ENCODE peak calls at places on chromosomes 2 and 18, in nine cellular contexts. One of them, this sample, is unnamed.

GRCh38 chr2:163856941-163857340 is 121.1 kb upstream of the FIGN start:
- DNase-seq in body of pancreas: no peak
- DNase-seq in hepatocyte: no peak
- DNase-seq in right cardiac atrium: no peak
- DNase-seq in HFFc6: no peak
- DNase-seq in NCI-H2171: no peak
- DNase-seq in frontal cortex: no peak
- DNase-seq in H7: no peak
- DNase-seq in nucleus accumbens: no peak
- DNase-seq in this sample: peak

GRCh38 chr2:182852787-182853186 is 13.7 kb downstream of the FRZB start:
- DNase-seq in NCI-H2171: no peak
- DNase-seq in nucleus accumbens: no peak
- DNase-seq in right cardiac atrium: no peak
- DNase-seq in frontal cortex: no peak
- DNase-seq in body of pancreas: no peak
- DNase-seq in hepatocyte: no peak
- DNase-seq in H7: no peak
- DNase-seq in HFFc6: no peak
- DNase-seq in this sample: no peak

GRCh38 chr2:9654429-9655100 is 23.8 kb upstream of the YWHAQ start:
- DNase-seq in right cardiac atrium: no peak
- DNase-seq in HFFc6: no peak
- DNase-seq in H7: no peak
- DNase-seq in hepatocyte: no peak
- DNase-seq in frontal cortex: no peak
- DNase-seq in body of pancreas: no peak
- DNase-seq in nucleus accumbens: no peak
- DNase-seq in NCI-H2171: no peak
- DNase-seq in this sample: no peak

GRCh38 chr2:3280683-3281520 is 96.7 kb downstream of the EIPR1 start:
- DNase-seq in H7: peak
- DNase-seq in right cardiac atrium: no peak
- DNase-seq in nucleus accumbens: no peak
- DNase-seq in hepatocyte: no peak
- DNase-seq in body of pancreas: no peak
- DNase-seq in NCI-H2171: no peak
- DNase-seq in frontal cortex: no peak
- DNase-seq in HFFc6: no peak
- DNase-seq in this sample: no peak

GRCh38 chr18:58288922-58289797 is 245.1 kb downstream of the NEDD4L start:
- DNase-seq in NCI-H2171: peak
- DNase-seq in body of pancreas: no peak
- DNase-seq in H7: peak
- DNase-seq in right cardiac atrium: no peak
- DNase-seq in nucleus accumbens: no peak
- DNase-seq in frontal cortex: no peak
- DNase-seq in HFFc6: peak
- DNase-seq in hepatocyte: peak
- DNase-seq in this sample: peak

GRCh38 chr2:179561702-179562101 is 297.1 kb upstream of the SESTD1 start:
- DNase-seq in right cardiac atrium: no peak
- DNase-seq in NCI-H2171: peak
- DNase-seq in frontal cortex: no peak
- DNase-seq in body of pancreas: no peak
- DNase-seq in HFFc6: no peak
- DNase-seq in H7: no peak
- DNase-seq in hepatocyte: no peak
- DNase-seq in nucleus accumbens: no peak
- DNase-seq in this sample: no peak

GRCh38 chr2:219482674-219483405 is 15.9 kb upstream of the GMPPA start:
- DNase-seq in HFFc6: no peak
- DNase-seq in hepatocyte: no peak
- DNase-seq in H7: no peak
- DNase-seq in right cardiac atrium: no peak
- DNase-seq in frontal cortex: no peak
- DNase-seq in body of pancreas: no peak
- DNase-seq in NCI-H2171: no peak
- DNase-seq in nucleus accumbens: no peak
- DNase-seq in this sample: no peak

GRCh38 chr2:39664478-39664877 is 1.2 kb upstream of the TMEM178A start:
- DNase-seq in HFFc6: no peak
- DNase-seq in frontal cortex: no peak
- DNase-seq in body of pancreas: no peak
- DNase-seq in NCI-H2171: no peak
- DNase-seq in nucleus accumbens: no peak
- DNase-seq in H7: no peak
- DNase-seq in right cardiac atrium: no peak
- DNase-seq in hepatocyte: no peak
- DNase-seq in this sample: no peak

GRCh38 chr2:202965810-202966454 is 48.7 kb upstream of the NBEAL1 start:
- DNase-seq in frontal cortex: no peak
- DNase-seq in nucleus accumbens: no peak
- DNase-seq in NCI-H2171: no peak
- DNase-seq in hepatocyte: peak
- DNase-seq in right cardiac atrium: no peak
- DNase-seq in H7: peak
- DNase-seq in body of pancreas: no peak
- DNase-seq in HFFc6: no peak
- DNase-seq in this sample: peak

GRCh38 chr2:8478133-8478793 is 203.6 kb upstream of the ID2 start:
- DNase-seq in HFFc6: no peak
- DNase-seq in right cardiac atrium: no peak
- DNase-seq in NCI-H2171: no peak
- DNase-seq in hepatocyte: no peak
- DNase-seq in nucleus accumbens: no peak
- DNase-seq in body of pancreas: no peak
- DNase-seq in frontal cortex: no peak
- DNase-seq in H7: no peak
- DNase-seq in this sample: no peak

GRCh38 chr2:38021589-38021988 is 54.4 kb downstream of the CYP1B1 start:
- DNase-seq in HFFc6: no peak
- DNase-seq in nucleus accumbens: no peak
- DNase-seq in hepatocyte: no peak
- DNase-seq in right cardiac atrium: no peak
- DNase-seq in H7: no peak
- DNase-seq in frontal cortex: no peak
- DNase-seq in NCI-H2171: no peak
- DNase-seq in body of pancreas: no peak
- DNase-seq in this sample: no peak

GRCh38 chr2:96963316-96963715 is 23.1 kb downstream of the FAM178B start:
- DNase-seq in body of pancreas: no peak
- DNase-seq in nucleus accumbens: no peak
- DNase-seq in NCI-H2171: no peak
- DNase-seq in HFFc6: no peak
- DNase-seq in right cardiac atrium: no peak
- DNase-seq in hepatocyte: no peak
- DNase-seq in frontal cortex: no peak
- DNase-seq in H7: no peak
- DNase-seq in this sample: no peak

GRCh38 chr2:157056200-157056676 is 201.3 kb upstream of the GALNT5 start:
- DNase-seq in NCI-H2171: no peak
- DNase-seq in nucleus accumbens: no peak
- DNase-seq in body of pancreas: no peak
- DNase-seq in right cardiac atrium: no peak
- DNase-seq in H7: no peak
- DNase-seq in hepatocyte: no peak
- DNase-seq in frontal cortex: no peak
- DNase-seq in HFFc6: peak
- DNase-seq in this sample: peak

GRCh38 chr2:102159295-102159694 is 16.7 kb downstream of the IL1R1 start:
- DNase-seq in body of pancreas: no peak
- DNase-seq in right cardiac atrium: no peak
- DNase-seq in H7: no peak
- DNase-seq in hepatocyte: peak
- DNase-seq in HFFc6: peak
- DNase-seq in NCI-H2171: no peak
- DNase-seq in frontal cortex: no peak
- DNase-seq in nucleus accumbens: no peak
- DNase-seq in this sample: peak

GRCh38 chr18:26082475-26082874 is 7.9 kb downstream of the SS18 start:
- DNase-seq in HFFc6: peak
- DNase-seq in nucleus accumbens: no peak
- DNase-seq in hepatocyte: no peak
- DNase-seq in frontal cortex: no peak
- DNase-seq in body of pancreas: no peak
- DNase-seq in NCI-H2171: no peak
- DNase-seq in right cardiac atrium: no peak
- DNase-seq in H7: no peak
- DNase-seq in this sample: no peak

GRCh38 chr2:174577967-174578589 is 19.5 kb downstream of the WIPF1 start:
- DNase-seq in HFFc6: peak
- DNase-seq in nucleus accumbens: no peak
- DNase-seq in right cardiac atrium: no peak
- DNase-seq in body of pancreas: no peak
- DNase-seq in H7: peak
- DNase-seq in frontal cortex: no peak
- DNase-seq in NCI-H2171: no peak
- DNase-seq in hepatocyte: peak
- DNase-seq in this sample: peak

GRCh38 chr2:238265605-238266004 is 22.8 kb downstream of the PER2 start:
- DNase-seq in right cardiac atrium: no peak
- DNase-seq in frontal cortex: no peak
- DNase-seq in hepatocyte: no peak
- DNase-seq in H7: no peak
- DNase-seq in nucleus accumbens: no peak
- DNase-seq in HFFc6: no peak
- DNase-seq in body of pancreas: no peak
- DNase-seq in NCI-H2171: no peak
- DNase-seq in this sample: no peak

GRCh38 chr2:205543937-205544702 is 138.2 kb upstream of the NRP2 start:
- DNase-seq in H7: no peak
- DNase-seq in right cardiac atrium: no peak
- DNase-seq in frontal cortex: no peak
- DNase-seq in HFFc6: no peak
- DNase-seq in NCI-H2171: no peak
- DNase-seq in hepatocyte: no peak
- DNase-seq in body of pancreas: no peak
- DNase-seq in nucleus accumbens: no peak
- DNase-seq in this sample: peak

GRCh38 chr2:237720962-237721361 is 77.6 kb upstream of the RBM44 start:
- DNase-seq in NCI-H2171: no peak
- DNase-seq in frontal cortex: no peak
- DNase-seq in hepatocyte: no peak
- DNase-seq in body of pancreas: no peak
- DNase-seq in nucleus accumbens: no peak
- DNase-seq in HFFc6: peak
- DNase-seq in H7: no peak
- DNase-seq in right cardiac atrium: no peak
- DNase-seq in this sample: no peak

GRCh38 chr2:58334414-58334813 is 93.3 kb upstream of the FANCL start:
- DNase-seq in HFFc6: no peak
- DNase-seq in H7: no peak
- DNase-seq in nucleus accumbens: no peak
- DNase-seq in frontal cortex: no peak
- DNase-seq in body of pancreas: no peak
- DNase-seq in hepatocyte: no peak
- DNase-seq in NCI-H2171: no peak
- DNase-seq in right cardiac atrium: no peak
- DNase-seq in this sample: no peak

GRCh38 chr2:126970583-126970982 is 71.9 kb downstream of the TEX51 start:
- DNase-seq in body of pancreas: no peak
- DNase-seq in frontal cortex: no peak
- DNase-seq in H7: peak
- DNase-seq in nucleus accumbens: no peak
- DNase-seq in right cardiac atrium: no peak
- DNase-seq in HFFc6: no peak
- DNase-seq in NCI-H2171: no peak
- DNase-seq in hepatocyte: no peak
- DNase-seq in this sample: peak

This sample was measured in DMS53.